ENCODE peak calls at places on chromosome 2, in ten cellular contexts. O, L, J, S, U, T, R, H, P and Q are unnamed samples.

GRCh38 chr2:107685587-107685986 is 141.1 kb upstream of the RGPD4 start:
- DNase-seq in O (no peak), L (no peak), J (no peak), S (no peak), U (no peak), T (no peak), R (no peak), H (no peak), P (no peak), Q (no peak)

GRCh38 chr2:168189835-168190426 is 57.5 kb downstream of the STK39 start:
- DNase-seq in O (peak; percentile 41), L (peak; percentile 39), J (no peak), S (peak; percentile 76), U (peak; percentile 84), T (no peak), R (no peak), H (peak; percentile 67), P (no peak), Q (no peak)

GRCh38 chr2:59932341-59932740 is 621.1 kb downstream of the BCL11A start:
- DNase-seq in O (no peak), L (no peak), J (no peak), S (no peak), U (no peak), T (no peak), R (no peak), H (no peak), P (no peak), Q (no peak)

GRCh38 chr2:20674974-20675679 is 8.2 kb downstream of the GDF7 start:
- DNase-seq in O (peak; percentile 55), L (peak; percentile 84), J (no peak), S (no peak), U (peak; percentile 87), T (peak; percentile 37), R (peak; percentile 27), H (peak; percentile 77), P (no peak), Q (no peak)

GRCh38 chr2:225865468-225865867 is 466.0 kb downstream of the NYAP2 start:
- DNase-seq in O (peak; percentile 22), L (peak; percentile 2), J (no peak), S (no peak), U (peak; percentile 64), T (no peak), R (no peak), H (peak; percentile 6), P (no peak), Q (no peak)

GRCh38 chr2:221635949-221636348 is 63.8 kb upstream of the EPHA4 start:
- DNase-seq in O (no peak), L (no peak), J (no peak), S (no peak), U (no peak), T (no peak), R (no peak), H (no peak), P (no peak), Q (no peak)

GRCh38 chr2:215770668-215771067 is 242.7 kb downstream of the MREG start:
- DNase-seq in O (no peak), L (no peak), J (no peak), S (no peak), U (no peak), T (no peak), R (no peak), H (no peak), P (no peak), Q (no peak)

GRCh38 chr2:239224249-239224605 is 176.6 kb downstream of the HDAC4 start:
- DNase-seq in O (no peak), L (no peak), J (no peak), S (no peak), U (no peak), T (no peak), R (no peak), H (no peak), P (no peak), Q (no peak)

GRCh38 chr2:144330951-144331651 is 188.8 kb downstream of the ZEB2 start:
- DNase-seq in O (peak; percentile 41), L (no peak), J (no peak), S (no peak), U (peak; percentile 18), T (no peak), R (no peak), H (peak; percentile 37), P (no peak), Q (no peak)

GRCh38 chr2:218964041-218964771 is 4.7 kb downstream of the CDK5R2 start:
- DNase-seq in O (peak; percentile 31), L (peak; percentile 80), J (no peak), S (no peak), U (peak; percentile 92), T (no peak), R (no peak), H (peak; percentile 23), P (no peak), Q (no peak)

GRCh38 chr2:235314371-235314915 is 179.4 kb upstream of the AGAP1 start:
- DNase-seq in O (no peak), L (no peak), J (no peak), S (no peak), U (no peak), T (no peak), R (no peak), H (no peak), P (no peak), Q (no peak)

GRCh38 chr2:172968061-172968469 is 107.6 kb upstream of the MAP3K20 start:
- DNase-seq in O (peak; percentile 86), L (peak; percentile 92), J (no peak), S (no peak), U (peak; percentile 95), T (no peak), R (peak; percentile 77), H (peak; percentile 96), P (no peak), Q (no peak)

GRCh38 chr2:119846021-119846420 is 86.3 kb downstream of the PTPN4 start:
- DNase-seq in O (no peak), L (no peak), J (no peak), S (no peak), U (no peak), T (no peak), R (no peak), H (no peak), P (no peak), Q (no peak)

GRCh38 chr2:136115183-136115751 is 2.7 kb downstream of the CXCR4 start:
- DNase-seq in O (no peak), L (no peak), J (no peak), S (no peak), U (no peak), T (no peak), R (no peak), H (no peak), P (no peak), Q (no peak)